ENCODE peak calls at places on chromosome 16, in ten cellular contexts. R, V, S, E, F, U, Q, L, J and T are unnamed samples.

GRCh38 chr16:22081050-22081449 is 11.3 kb upstream of the VWA3A start:
- DNase-seq in R (no peak), V (no peak), S (no peak), E (no peak), F (no peak), U (no peak), Q (no peak), L (no peak), J (no peak), T (no peak)

GRCh38 chr16:82134884-82135283 is 35.1 kb downstream of the MPHOSPH6 start:
- DNase-seq in R (no peak), V (no peak), S (no peak), E (no peak), F (no peak), U (no peak), Q (no peak), L (no peak), J (no peak), T (no peak)

GRCh38 chr16:72996291-72997062 is 51.5 kb downstream of the ZFHX3 start:
- DNase-seq in R (no peak), V (no peak), S (no peak), E (no peak), F (no peak), U (no peak), Q (no peak), L (no peak), J (no peak), T (no peak)

GRCh38 chr16:19860146-19861030 is 24.3 kb downstream of the GPRC5B start:
- DNase-seq in R (peak), V (peak), S (no peak), E (no peak), F (no peak), U (no peak), Q (no peak), L (no peak), J (peak), T (no peak)

GRCh38 chr16:67782567-67783352 is 23.6 kb downstream of the RANBP10 start:
- DNase-seq in R (no peak), V (no peak), S (no peak), E (peak), F (no peak), U (no peak), Q (no peak), L (no peak), J (no peak), T (no peak)

GRCh38 chr16:69930117-69930776 is 20.9 kb upstream of the CLEC18A start:
- DNase-seq in R (no peak), V (peak), S (peak), E (peak), F (peak), U (peak), Q (peak), L (no peak), J (peak), T (peak)

GRCh38 chr16:15993946-15994665 is 44.7 kb downstream of the ABCC1 start:
- DNase-seq in R (no peak), V (peak), S (no peak), E (no peak), F (no peak), U (no peak), Q (no peak), L (no peak), J (peak), T (no peak)

GRCh38 chr16:2472885-2473284 is 1.8 kb downstream of the NTN3 start:
- DNase-seq in R (no peak), V (no peak), S (no peak), E (no peak), F (no peak), U (no peak), Q (no peak), L (no peak), J (no peak), T (no peak)

GRCh38 chr16:11161974-11162373 is 94.0 kb downstream of the SOCS1 start:
- DNase-seq in R (no peak), V (no peak), S (no peak), E (no peak), F (no peak), U (no peak), Q (no peak), L (no peak), J (no peak), T (no peak)

GRCh38 chr16:89193021-89193575 is 7.2 kb downstream of the SLC22A31 start:
- DNase-seq in R (peak), V (no peak), S (peak), E (peak), F (peak), U (peak), Q (peak), L (no peak), J (peak), T (peak)

GRCh38 chr16:75380870-75381269 is 52.4 kb downstream of the CFDP1 start:
- DNase-seq in R (no peak), V (peak), S (no peak), E (no peak), F (no peak), U (no peak), Q (no peak), L (no peak), J (no peak), T (no peak)

GRCh38 chr16:8571061-8571596 is 19.2 kb downstream of the TMEM114 start:
- DNase-seq in R (no peak), V (peak), S (no peak), E (no peak), F (no peak), U (no peak), Q (no peak), L (no peak), J (peak), T (no peak)

GRCh38 chr16:23952128-23953041 is 116.6 kb downstream of the PRKCB start:
- DNase-seq in R (no peak), V (peak), S (no peak), E (no peak), F (no peak), U (no peak), Q (no peak), L (no peak), J (peak), T (peak)

GRCh38 chr16:53844796-53845195 is 140.8 kb downstream of the FTO start:
- DNase-seq in R (no peak), V (no peak), S (no peak), E (no peak), F (no peak), U (no peak), Q (no peak), L (no peak), J (no peak), T (no peak)

GRCh38 chr16:68031951-68032350 is 8.9 kb downstream of the DUS2 start:
- DNase-seq in R (no peak), V (no peak), S (no peak), E (no peak), F (no peak), U (peak), Q (no peak), L (no peak), J (peak), T (peak)

GRCh38 chr16:28218109-28218508 is 6.3 kb upstream of the XPO6 start:
- DNase-seq in R (peak), V (peak), S (no peak), E (no peak), F (no peak), U (peak), Q (peak), L (no peak), J (peak), T (peak)

GRCh38 chr16:57999971-58000705 is at the start of gene ZNF319:
- DNase-seq in R (no peak), V (no peak), S (peak), E (peak), F (no peak), U (no peak), Q (no peak), L (no peak), J (peak), T (peak)

GRCh38 chr16:10654592-10655414 is 39.9 kb downstream of the TEKT5 start:
- DNase-seq in R (no peak), V (no peak), S (no peak), E (no peak), F (no peak), U (no peak), Q (no peak), L (no peak), J (no peak), T (no peak)

GRCh38 chr16:71870818-71871217 is 13.2 kb downstream of the ZNF821 start:
- DNase-seq in R (no peak), V (no peak), S (no peak), E (no peak), F (no peak), U (no peak), Q (no peak), L (no peak), J (no peak), T (no peak)

GRCh38 chr16:200388-200787 is 20.1 kb downstream of the HBQ1 start:
- DNase-seq in R (peak), V (peak), S (no peak), E (no peak), F (no peak), U (no peak), Q (no peak), L (no peak), J (peak), T (no peak)

GRCh38 chr16:391885-392335 is 5.1 kb upstream of the NME4 start:
- DNase-seq in R (peak), V (peak), S (no peak), E (no peak), F (no peak), U (no peak), Q (peak), L (no peak), J (peak), T (peak)

GRCh38 chr16:54957403-54957802 is 26.7 kb downstream of the IRX5 start:
- DNase-seq in R (no peak), V (peak), S (no peak), E (no peak), F (no peak), U (peak), Q (peak), L (no peak), J (no peak), T (peak)

GRCh38 chr16:67336111-67336510 is 9.5 kb downstream of the LRRC36 start:
- DNase-seq in R (no peak), V (no peak), S (no peak), E (no peak), F (no peak), U (no peak), Q (no peak), L (no peak), J (no peak), T (no peak)

GRCh38 chr16:19105131-19105530 is 8.6 kb upstream of the ITPRIPL2 start:
- DNase-seq in R (no peak), V (no peak), S (no peak), E (no peak), F (no peak), U (no peak), Q (no peak), L (no peak), J (no peak), T (no peak)

GRCh38 chr16:67268136-67268579 is 11.2 kb upstream of the PLEKHG4 start:
- DNase-seq in R (no peak), V (peak), S (no peak), E (peak), F (peak), U (peak), Q (no peak), L (no peak), J (peak), T (no peak)

GRCh38 chr16:680967-681745 is 946 bp downstream of the STUB1 start:
- DNase-seq in R (no peak), V (peak), S (peak), E (peak), F (no peak), U (no peak), Q (no peak), L (no peak), J (peak), T (no peak)

GRCh38 chr16:68902376-68903345 is 59.3 kb downstream of the TANGO6 start:
- DNase-seq in R (peak), V (peak), S (no peak), E (no peak), F (no peak), U (peak), Q (peak), L (no peak), J (peak), T (peak)

GRCh38 chr16:29790183-29790948 is at the start of gene KIF22:
- DNase-seq in R (peak), V (peak), S (peak), E (peak), F (peak), U (peak), Q (peak), L (peak), J (peak), T (peak)
- TF ChIP-seq CTCF in R (peak), V (peak), S (peak), E (peak), F (peak), U (peak), Q (peak), L (peak), J (peak), T (peak)

GRCh38 chr16:52556083-52556482 is 9.1 kb upstream of the TOX3 start:
- DNase-seq in R (no peak), V (no peak), S (no peak), E (no peak), F (no peak), U (no peak), Q (no peak), L (no peak), J (no peak), T (no peak)

GRCh38 chr16:52552643-52553042 is 5.7 kb upstream of the TOX3 start:
- DNase-seq in R (no peak), V (no peak), S (no peak), E (no peak), F (no peak), U (no peak), Q (no peak), L (no peak), J (peak), T (no peak)

GRCh38 chr16:52555572-52555971 is 8.6 kb upstream of the TOX3 start:
- DNase-seq in R (no peak), V (no peak), S (no peak), E (no peak), F (no peak), U (no peak), Q (no peak), L (no peak), J (no peak), T (no peak)

GRCh38 chr16:52554334-52554733 is 7.4 kb upstream of the TOX3 start:
- DNase-seq in R (no peak), V (no peak), S (no peak), E (no peak), F (no peak), U (no peak), Q (no peak), L (no peak), J (no peak), T (no peak)

DNA sequence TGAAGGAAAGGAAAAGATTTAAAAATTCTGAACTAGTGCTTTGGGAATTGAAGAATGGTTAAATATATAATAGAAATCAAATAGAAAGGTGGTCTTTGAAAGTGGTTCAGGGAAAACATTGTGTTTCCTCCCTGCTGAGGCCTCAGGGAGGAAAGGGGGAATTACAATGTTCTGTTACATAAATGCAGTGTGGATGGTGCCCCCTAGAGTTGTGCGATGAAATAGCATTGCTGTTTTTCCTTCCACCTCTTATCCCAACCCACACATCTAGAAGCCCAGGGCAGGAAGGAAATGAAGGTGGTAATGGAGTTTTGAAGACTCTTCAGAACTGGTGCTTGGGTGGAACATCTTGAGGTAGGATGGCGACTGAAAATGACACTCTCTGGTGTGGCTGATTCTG is 6.4 kb upstream of the TOX3 start:
- DNase-seq in R (no peak), V (no peak), S (no peak), E (no peak), F (no peak), U (no peak), Q (no peak), L (no peak), J (no peak), T (no peak)
- TF ChIP-seq CTCF in R (no peak), V (no peak), S (no peak), E (no peak), F (no peak), U (no peak), Q (peak), L (no peak), J (peak), T (no peak)

GRCh38 chr16:80341242-80341641 is 199.6 kb upstream of the DYNLRB2 start:
- DNase-seq in R (no peak), V (no peak), S (no peak), E (no peak), F (no peak), U (no peak), Q (no peak), L (no peak), J (no peak), T (no peak)
- TF ChIP-seq CTCF in R (no peak), V (no peak), S (no peak), E (no peak), F (no peak), U (no peak), Q (no peak), L (no peak), J (no peak), T (no peak)

DNA sequence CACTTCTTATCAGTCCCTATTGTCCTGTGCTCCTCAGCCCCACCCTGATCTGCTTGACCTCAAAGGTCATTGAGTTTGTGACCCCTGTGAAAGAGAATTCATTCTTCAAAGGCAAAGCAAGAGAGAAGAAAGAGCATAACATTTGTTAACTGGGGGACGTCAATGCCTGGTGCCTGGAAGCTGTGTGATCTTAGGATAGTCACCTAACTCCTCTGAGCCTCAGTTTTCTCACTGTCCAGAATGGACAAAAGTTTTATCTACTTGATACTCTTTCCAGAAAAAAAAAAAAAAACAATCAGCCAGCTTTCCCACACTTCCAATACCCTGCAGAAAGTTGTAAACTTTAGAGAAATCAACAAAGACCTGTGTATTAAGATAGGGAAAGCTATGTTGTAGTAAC is 173.1 kb downstream of the C16orf78 start:
- DNase-seq in R (no peak), V (no peak), S (no peak), E (no peak), F (no peak), U (no peak), Q (no peak), L (no peak), J (no peak), T (no peak)
- TF ChIP-seq CTCF in R (no peak), V (no peak), S (no peak), E (no peak), F (no peak), U (no peak), Q (no peak), L (no peak), J (no peak), T (no peak)

DNA sequence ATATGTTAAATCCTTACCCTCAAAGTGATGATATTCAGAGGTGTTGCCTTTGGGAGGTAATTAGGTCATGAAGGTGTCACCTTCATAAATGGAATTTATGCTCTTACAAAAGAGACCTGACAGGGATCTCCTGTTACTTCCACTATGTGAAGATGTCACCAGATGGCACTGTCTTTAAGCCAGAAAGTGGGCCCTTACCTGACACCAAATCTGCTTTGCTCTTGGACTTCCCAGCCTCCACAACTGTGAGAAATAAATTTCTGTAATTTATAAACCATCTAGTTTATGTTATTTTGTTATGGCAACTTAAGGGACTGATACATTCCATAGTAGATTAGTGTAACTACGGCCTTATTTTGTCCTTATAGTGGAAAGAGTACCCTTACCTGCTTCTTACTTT is 358.3 kb upstream of the SALL1 start:
- DNase-seq in R (no peak), V (no peak), S (no peak), E (no peak), F (no peak), U (no peak), Q (no peak), L (no peak), J (no peak), T (no peak)
- TF ChIP-seq CTCF in R (no peak), V (no peak), S (no peak), E (no peak), F (no peak), U (no peak), Q (no peak), L (no peak), J (no peak), T (no peak)